ENCODE peak calls at places on chromosomes 2 and 18, in eight cellular contexts. C, J, M, Z, K, G, Q and B are unnamed samples.

GRCh38 chr2:112623913-112624777 is 21.6 kb upstream of the SLC20A1 start:
- DNase-seq in M (no peak), C (peak), G (peak), Z (peak), K (peak), Q (peak), J (no peak), B (peak)

GRCh38 chr2:217256261-217256660 is 396.4 kb upstream of the TNP1 start:
- DNase-seq in Q (peak), J (no peak), C (peak), G (peak), K (no peak), M (no peak), Z (no peak), B (peak)

GRCh38 chr2:238130696-238131628 is 7.5 kb upstream of the KLHL30 start:
- DNase-seq in C (no peak), G (no peak), Z (no peak), K (no peak), J (no peak), M (no peak), Q (no peak), B (no peak)

GRCh38 chr2:177147834-177148233 is 64.8 kb upstream of the HNRNPA3 start:
- DNase-seq in K (no peak), C (no peak), M (no peak), Q (no peak), Z (no peak), G (no peak), J (no peak), B (no peak)

GRCh38 chr18:28030458-28030857 is 146.5 kb downstream of the CDH2 start:
- DNase-seq in Z (no peak), J (no peak), Q (no peak), K (no peak), G (no peak), C (no peak), M (no peak), B (no peak)

GRCh38 chr2:88451647-88452150 is 794 bp downstream of the FOXI3 start:
- DNase-seq in Q (no peak), K (no peak), M (peak), G (no peak), C (no peak), J (peak), Z (no peak), B (peak)

GRCh38 chr2:10332402-10333246 is 29.9 kb downstream of the HPCAL1 start:
- DNase-seq in C (no peak), M (no peak), J (no peak), Q (no peak), K (no peak), Z (no peak), G (no peak), B (no peak)

GRCh38 chr2:184549153-184549552 is 49.2 kb upstream of the ZNF804A start:
- DNase-seq in Z (no peak), C (no peak), Q (no peak), J (no peak), G (no peak), K (no peak), M (no peak), B (no peak)

GRCh38 chr2:184611221-184612085 is 13.1 kb downstream of the ZNF804A start:
- DNase-seq in J (peak), C (peak), G (peak), K (peak), M (no peak), Z (no peak), Q (peak), B (peak)

GRCh38 chr2:158497486-158497885 is 40.7 kb downstream of the PKP4 start:
- DNase-seq in G (peak), J (no peak), M (no peak), K (no peak), C (peak), Z (no peak), Q (no peak), B (peak)